ENCODE peak calls at places on chromosomes 11 and 22, in six cellular contexts. One of them, this sample, is unnamed.

GRCh38 chr11:28539239-28540025 is 431.2 kb downstream of the METTL15 start:
- DNase-seq in activated T-helper 9 cell treated with anti-CD3 and anti-CD28 coated beads, Interleukin-2, amount 50 U/mL, for 16 hours: no peak
- DNase-seq in HCT116: no peak
- DNase-seq in activated CD4-positive, CD25-positive, alpha-beta regulatory T cell: no peak
- DNase-seq in NCI-H187: no peak
- DNase-seq in BJ: no peak
- DNase-seq in this sample: no peak

GRCh38 chr11:44858796-44859527 is 91.7 kb downstream of the TP53I11 start:
- DNase-seq in activated T-helper 9 cell treated with anti-CD3 and anti-CD28 coated beads, Interleukin-2, amount 50 U/mL, for 16 hours: no peak
- DNase-seq in HCT116: no peak
- DNase-seq in activated CD4-positive, CD25-positive, alpha-beta regulatory T cell: no peak
- DNase-seq in NCI-H187: no peak
- DNase-seq in BJ: no peak
- DNase-seq in this sample: no peak

GRCh38 chr11:36240746-36241295 is 48.4 kb downstream of the COMMD9 start:
- DNase-seq in activated T-helper 9 cell treated with anti-CD3 and anti-CD28 coated beads, Interleukin-2, amount 50 U/mL, for 16 hours: no peak
- DNase-seq in HCT116: no peak
- DNase-seq in activated CD4-positive, CD25-positive, alpha-beta regulatory T cell: no peak
- DNase-seq in NCI-H187: no peak
- DNase-seq in BJ: no peak
- DNase-seq in this sample: no peak

GRCh38 chr11:10666976-10667892 is 26.3 kb downstream of the IRAG1 start:
- DNase-seq in activated T-helper 9 cell treated with anti-CD3 and anti-CD28 coated beads, Interleukin-2, amount 50 U/mL, for 16 hours: no peak
- DNase-seq in HCT116: no peak
- DNase-seq in activated CD4-positive, CD25-positive, alpha-beta regulatory T cell: no peak
- DNase-seq in NCI-H187: no peak
- DNase-seq in BJ: peak
- DNase-seq in this sample: no peak

GRCh38 chr11:45413156-45413833 is 127.2 kb upstream of the SYT13 start:
- DNase-seq in activated T-helper 9 cell treated with anti-CD3 and anti-CD28 coated beads, Interleukin-2, amount 50 U/mL, for 16 hours: no peak
- DNase-seq in HCT116: no peak
- DNase-seq in activated CD4-positive, CD25-positive, alpha-beta regulatory T cell: no peak
- DNase-seq in NCI-H187: no peak
- DNase-seq in BJ: no peak
- DNase-seq in this sample: no peak

GRCh38 chr11:70915158-70915795 is 337.1 kb downstream of the SHANK2 start:
- DNase-seq in activated T-helper 9 cell treated with anti-CD3 and anti-CD28 coated beads, Interleukin-2, amount 50 U/mL, for 16 hours: no peak
- DNase-seq in HCT116: no peak
- DNase-seq in activated CD4-positive, CD25-positive, alpha-beta regulatory T cell: no peak
- DNase-seq in NCI-H187: no peak
- DNase-seq in BJ: no peak
- DNase-seq in this sample: no peak

GRCh38 chr11:72696866-72697428 is 22.7 kb upstream of the PDE2A start:
- DNase-seq in activated T-helper 9 cell treated with anti-CD3 and anti-CD28 coated beads, Interleukin-2, amount 50 U/mL, for 16 hours: no peak
- DNase-seq in HCT116: no peak
- DNase-seq in activated CD4-positive, CD25-positive, alpha-beta regulatory T cell: no peak
- DNase-seq in NCI-H187: no peak
- DNase-seq in BJ: no peak
- DNase-seq in this sample: no peak

GRCh38 chr11:2404735-2405196 is 4.2 kb downstream of the TSSC4 start:
- DNase-seq in activated T-helper 9 cell treated with anti-CD3 and anti-CD28 coated beads, Interleukin-2, amount 50 U/mL, for 16 hours: no peak
- DNase-seq in HCT116: no peak
- DNase-seq in activated CD4-positive, CD25-positive, alpha-beta regulatory T cell: no peak
- DNase-seq in NCI-H187: no peak
- DNase-seq in BJ: no peak
- DNase-seq in this sample: no peak

GRCh38 chr11:117642396-117642795 is 154.6 kb downstream of the DSCAML1 start:
- DNase-seq in activated T-helper 9 cell treated with anti-CD3 and anti-CD28 coated beads, Interleukin-2, amount 50 U/mL, for 16 hours: no peak
- DNase-seq in HCT116: no peak
- DNase-seq in activated CD4-positive, CD25-positive, alpha-beta regulatory T cell: no peak
- DNase-seq in NCI-H187: no peak
- DNase-seq in BJ: no peak
- DNase-seq in this sample: no peak

GRCh38 chr11:1890856-1891830 is 552 bp downstream of the PRR33 start:
- DNase-seq in activated T-helper 9 cell treated with anti-CD3 and anti-CD28 coated beads, Interleukin-2, amount 50 U/mL, for 16 hours: no peak
- DNase-seq in HCT116: no peak
- DNase-seq in activated CD4-positive, CD25-positive, alpha-beta regulatory T cell: no peak
- DNase-seq in NCI-H187: no peak
- DNase-seq in BJ: no peak
- DNase-seq in this sample: no peak

GRCh38 chr22:44026630-44027511 is 2.8 kb downstream of the PARVB start:
- DNase-seq in activated T-helper 9 cell treated with anti-CD3 and anti-CD28 coated beads, Interleukin-2, amount 50 U/mL, for 16 hours: peak
- DNase-seq in HCT116: no peak
- DNase-seq in activated CD4-positive, CD25-positive, alpha-beta regulatory T cell: peak
- DNase-seq in NCI-H187: no peak
- DNase-seq in BJ: no peak
- DNase-seq in this sample: no peak

GRCh38 chr11:93735627-93736026 is 5.7 kb downstream of the TAF1D start:
- DNase-seq in activated T-helper 9 cell treated with anti-CD3 and anti-CD28 coated beads, Interleukin-2, amount 50 U/mL, for 16 hours: no peak
- DNase-seq in HCT116: no peak
- DNase-seq in activated CD4-positive, CD25-positive, alpha-beta regulatory T cell: no peak
- DNase-seq in NCI-H187: no peak
- DNase-seq in BJ: no peak
- DNase-seq in this sample: no peak

GRCh38 chr11:91305402-91305801 is 919.2 kb upstream of the FAT3 start:
- DNase-seq in activated T-helper 9 cell treated with anti-CD3 and anti-CD28 coated beads, Interleukin-2, amount 50 U/mL, for 16 hours: no peak
- DNase-seq in HCT116: no peak
- DNase-seq in activated CD4-positive, CD25-positive, alpha-beta regulatory T cell: no peak
- DNase-seq in NCI-H187: no peak
- DNase-seq in BJ: no peak
- DNase-seq in this sample: no peak

GRCh38 chr11:95831198-95831883 is 41.0 kb downstream of the CEP57 start:
- DNase-seq in activated T-helper 9 cell treated with anti-CD3 and anti-CD28 coated beads, Interleukin-2, amount 50 U/mL, for 16 hours: no peak
- DNase-seq in HCT116: no peak
- DNase-seq in activated CD4-positive, CD25-positive, alpha-beta regulatory T cell: no peak
- DNase-seq in NCI-H187: no peak
- DNase-seq in BJ: peak
- DNase-seq in this sample: no peak

GRCh38 chr11:63613517-63614135 is 607 bp downstream of the PLAAT3 start:
- DNase-seq in activated T-helper 9 cell treated with anti-CD3 and anti-CD28 coated beads, Interleukin-2, amount 50 U/mL, for 16 hours: peak
- DNase-seq in HCT116: no peak
- DNase-seq in activated CD4-positive, CD25-positive, alpha-beta regulatory T cell: no peak
- DNase-seq in NCI-H187: no peak
- DNase-seq in BJ: no peak
- DNase-seq in this sample: no peak

GRCh38 chr11:109865558-109866186 is 227.5 kb upstream of the ZC3H12C start:
- DNase-seq in activated T-helper 9 cell treated with anti-CD3 and anti-CD28 coated beads, Interleukin-2, amount 50 U/mL, for 16 hours: no peak
- DNase-seq in HCT116: no peak
- DNase-seq in activated CD4-positive, CD25-positive, alpha-beta regulatory T cell: no peak
- DNase-seq in NCI-H187: no peak
- DNase-seq in BJ: no peak
- DNase-seq in this sample: no peak

This sample was measured in glomerular endothelial cell.